ENCODE peak calls at places on chromosomes 3 and 15, in seven cellular contexts. E is foreskin fibroblast, H is lung, S is substantia nigra, V is C1 segment of cervical spinal cord, B is MV-4-11, G is AG20443. N is an unnamed sample.

GRCh38 chr15:61118885-61119284 is 110.2 kb downstream of the RORA start:
- DNase-seq in S (no peak), E (no peak), H (no peak), G (no peak), V (no peak), B (no peak), N (no peak)

GRCh38 chr3:194312743-194313281 is 38.3 kb downstream of the CPN2 start:
- DNase-seq in H (no peak), B (no peak), V (no peak), E (peak), G (peak), S (no peak), N (no peak)

GRCh38 chr15:58336161-58336560 is 95.6 kb upstream of the LIPC start:
- DNase-seq in V (no peak), S (no peak), E (no peak), G (no peak), H (no peak), B (no peak), N (no peak)

GRCh38 chr3:157104928-157105652 is 54.9 kb downstream of the CCNL1 start:
- DNase-seq in V (no peak), S (no peak), E (no peak), G (no peak), B (no peak), H (no peak), N (no peak)

GRCh38 chr3:169146112-169146665 is 517.3 kb downstream of the MECOM start:
- DNase-seq in B (no peak), G (peak), H (peak), V (no peak), S (no peak), E (peak), N (no peak)

GRCh38 chr3:171028025-171028778 is 1.7 kb upstream of the SLC2A2 start:
- DNase-seq in S (peak), B (no peak), H (peak), V (no peak), G (peak), E (peak), N (no peak)

GRCh38 chr3:11807651-11808050 is 39.0 kb downstream of the TAMM41 start:
- DNase-seq in E (peak), V (no peak), G (peak), B (no peak), S (no peak), H (no peak), N (no peak)

GRCh38 chr3:48034000-48034516 is 17.8 kb upstream of the MAP4 start:
- DNase-seq in G (peak), H (no peak), E (peak), S (no peak), V (no peak), B (peak), N (no peak)

GRCh38 chr3:121834079-121834730 is 655 bp downstream of the IQCB1 start:
- DNase-seq in H (no peak), G (peak), B (no peak), V (no peak), E (no peak), S (no peak), N (peak)

GRCh38 chr3:178060406-178060805 is 475.8 kb upstream of the KCNMB2 start:
- DNase-seq in B (no peak), G (peak), H (no peak), S (no peak), V (no peak), E (peak), N (no peak)